ENCODE peak calls at places on chromosomes 3 and 15, in seven cellular contexts. J is hypothalamus; Y is ovary; R is stimulated activated CD4-positive, alpha-beta T cell treated with anti-CD3 and anti-CD28 coated beads, Interleukin-12 subunit alpha, Interleukin-12 subunit beta, amount 100 ng/mL, for 48 hours; X is nephron progenitor cell; T is omental fat pad; H is C1 segment of cervical spinal cord. V is an unnamed sample.

GRCh38 chr3:171416061-171416460 is 44.1 kb downstream of the TNIK start:
- DNase-seq in J (no peak), Y (no peak), R (no peak), X (no peak), T (no peak), H (no peak), V (no peak)

GRCh38 chr15:31786360-31786759 is 244.0 kb upstream of the CHRNA7 start:
- DNase-seq in J (no peak), Y (no peak), R (no peak), X (no peak), T (no peak), H (no peak), V (no peak)

GRCh38 chr15:47194718-47195117 is 522.6 kb upstream of the SEMA6D start:
- DNase-seq in J (no peak), Y (no peak), R (no peak), X (no peak), T (no peak), H (no peak), V (no peak)

GRCh38 chr15:97995192-97995591 is 34.7 kb downstream of the ARRDC4 start:
- DNase-seq in J (no peak), Y (no peak), R (no peak), X (no peak), T (no peak), H (no peak), V (no peak)

GRCh38 chr3:58068126-58068809 is 60.0 kb downstream of the FLNB start:
- DNase-seq in J (no peak), Y (no peak), R (no peak), X (no peak), T (no peak), H (peak), V (no peak)

GRCh38 chr15:66785637-66786036 is 83.6 kb downstream of the SMAD6 start:
- DNase-seq in J (no peak), Y (no peak), R (no peak), X (no peak), T (no peak), H (no peak), V (no peak)

GRCh38 chr3:12818773-12819172 is 22.3 kb downstream of the CAND2 start:
- DNase-seq in J (no peak), Y (no peak), R (no peak), X (no peak), T (no peak), H (no peak), V (no peak)

GRCh38 chr3:194586839-194587238 is 46.4 kb downstream of the TMEM44 start:
- DNase-seq in J (no peak), Y (no peak), R (no peak), X (no peak), T (no peak), H (no peak), V (no peak)

GRCh38 chr15:66931768-66932633 is 133.4 kb upstream of the SMAD3 start:
- DNase-seq in J (no peak), Y (no peak), R (no peak), X (no peak), T (no peak), H (no peak), V (no peak)

GRCh38 chr15:66934315-66934930 is 131.0 kb upstream of the SMAD3 start:
- DNase-seq in J (no peak), Y (no peak), R (no peak), X (no peak), T (no peak), H (no peak), V (no peak)

GRCh38 chr15:27679621-27680521 is 419.2 kb downstream of the OCA2 start:
- DNase-seq in J (peak), Y (no peak), R (no peak), X (peak), T (no peak), H (no peak), V (no peak)

GRCh38 chr15:59329570-59330350 is 42.9 kb downstream of the MYO1E start:
- DNase-seq in J (no peak), Y (no peak), R (no peak), X (no peak), T (no peak), H (no peak), V (no peak)

GRCh38 chr3:95341314-95341713 is 1278.5 kb downstream of the NSUN3 start:
- DNase-seq in J (no peak), Y (no peak), R (no peak), X (no peak), T (no peak), H (no peak), V (no peak)

V was measured in caudate nucleus.